ENCODE peak calls at places on chromosomes 2 and 18, in six cellular contexts. K is kidney tubule cell, B is mammary epithelial cell, I is NCI-H1092, O is left lobe of liver, A is DMS153. U is an unnamed sample.

GRCh38 chr2:156088598-156088997 is 243.9 kb downstream of the NR4A2 start:
- DNase-seq in A (no peak), O (no peak), I (no peak), K (peak; percentile 7), B (no peak), U (no peak)

GRCh38 chr18:21636769-21637168 is 24.7 kb downstream of the SNRPD1 start:
- DNase-seq in A (no peak), I (no peak), K (no peak), O (no peak), B (no peak), U (no peak)

GRCh38 chr2:118059919-118060478 is 28.3 kb upstream of the INSIG2 start:
- DNase-seq in O (no peak), I (no peak), K (peak; percentile 82), A (no peak), B (peak; percentile 89), U (no peak)

GRCh38 chr2:64419591-64420165 is 34.3 kb upstream of the LGALSL start:
- DNase-seq in I (no peak), A (no peak), O (no peak), K (no peak), B (no peak), U (no peak)

GRCh38 chr2:108786354-108787208 is at the start of gene CCDC138:
- DNase-seq in A (peak; percentile 75), O (peak; percentile 90), I (peak; percentile 72), K (peak; percentile 88), B (peak; percentile 87), U (peak; percentile 90)

GRCh38 chr2:32743480-32744236 is 115.8 kb downstream of the TTC27 start:
- DNase-seq in A (no peak), I (no peak), K (peak; percentile 17), B (no peak), O (no peak), U (peak; percentile 18)

GRCh38 chr2:1654696-1655374 is 89.5 kb downstream of the PXDN start:
- DNase-seq in K (no peak), A (no peak), O (peak; percentile 19), B (no peak), I (no peak), U (peak; percentile 80)

GRCh38 chr2:102708847-102709559 is 52.8 kb upstream of the TMEM182 start:
- DNase-seq in B (peak; percentile 17), K (peak; percentile 70), A (no peak), O (no peak), I (no peak), U (peak; percentile 5)